ENCODE peak calls at places on chromosomes 13 and 19, in eight cellular contexts. One of them, this sample, is unnamed.

GRCh38 chr19:1774999-1775772 is 21.9 kb downstream of the ONECUT3 start:
- DNase-seq in spleen: no peak
- DNase-seq in fibroblast of lung: no peak
- DNase-seq in adrenal gland: no peak
- DNase-seq in PC-9: no peak
- DNase-seq in AG04450: no peak
- DNase-seq in OCI-LY7: peak; percentile 29
- DNase-seq in pancreas: no peak
- DNase-seq in this sample: no peak

GRCh38 chr13:38624822-38625221 is 62.1 kb upstream of the FREM2 start:
- DNase-seq in OCI-LY7: no peak
- DNase-seq in spleen: no peak
- DNase-seq in AG04450: no peak
- DNase-seq in adrenal gland: no peak
- DNase-seq in PC-9: no peak
- DNase-seq in fibroblast of lung: no peak
- DNase-seq in pancreas: no peak
- DNase-seq in this sample: no peak

GRCh38 chr13:73000027-73000674 is 58.7 kb upstream of the KLF5 start:
- DNase-seq in PC-9: peak; percentile 49
- DNase-seq in pancreas: no peak
- DNase-seq in fibroblast of lung: peak; percentile 73
- DNase-seq in adrenal gland: no peak
- DNase-seq in spleen: no peak
- DNase-seq in AG04450: no peak
- DNase-seq in OCI-LY7: peak; percentile 17
- DNase-seq in this sample: no peak

GRCh38 chr19:16293133-16294085 is 31.2 kb upstream of the KLF2 start:
- DNase-seq in PC-9: peak; percentile 92
- DNase-seq in AG04450: peak; percentile 96
- DNase-seq in pancreas: peak; percentile 44
- DNase-seq in spleen: no peak
- DNase-seq in OCI-LY7: no peak
- DNase-seq in fibroblast of lung: peak; percentile 96
- DNase-seq in adrenal gland: peak; percentile 51
- DNase-seq in this sample: peak; percentile 96

GRCh38 chr19:40521276-40521675 is 54.5 kb downstream of the SPTBN4 start:
- DNase-seq in fibroblast of lung: no peak
- DNase-seq in adrenal gland: no peak
- DNase-seq in PC-9: no peak
- DNase-seq in pancreas: no peak
- DNase-seq in OCI-LY7: peak; percentile 38
- DNase-seq in spleen: no peak
- DNase-seq in AG04450: no peak
- DNase-seq in this sample: no peak

GRCh38 chr19:1251233-1251502 is 2.8 kb downstream of the MIDN start:
- DNase-seq in spleen: no peak
- DNase-seq in AG04450: no peak
- DNase-seq in PC-9: peak; percentile 46
- DNase-seq in pancreas: peak; percentile 84
- DNase-seq in OCI-LY7: no peak
- DNase-seq in adrenal gland: no peak
- DNase-seq in fibroblast of lung: peak; percentile 72
- DNase-seq in this sample: peak; percentile 49

GRCh38 chr19:624433-625109 is 8.8 kb downstream of the POLRMT start:
- DNase-seq in pancreas: no peak
- DNase-seq in OCI-LY7: no peak
- DNase-seq in fibroblast of lung: no peak
- DNase-seq in adrenal gland: no peak
- DNase-seq in spleen: no peak
- DNase-seq in AG04450: no peak
- DNase-seq in PC-9: no peak
- DNase-seq in this sample: no peak

GRCh38 chr13:78022164-78022877 is 103.7 kb upstream of the EDNRB start:
- DNase-seq in spleen: peak; percentile 76
- DNase-seq in OCI-LY7: peak; percentile 73
- DNase-seq in adrenal gland: peak; percentile 41
- DNase-seq in PC-9: no peak
- DNase-seq in fibroblast of lung: peak; percentile 68
- DNase-seq in pancreas: peak; percentile 14
- DNase-seq in AG04450: peak; percentile 24
- DNase-seq in this sample: peak; percentile 70

GRCh38 chr19:55156202-55157063 is 1.1 kb downstream of the TNNI3 start:
- DNase-seq in PC-9: no peak
- DNase-seq in AG04450: no peak
- DNase-seq in adrenal gland: peak; percentile 27
- DNase-seq in spleen: no peak
- DNase-seq in OCI-LY7: peak; percentile 60
- DNase-seq in pancreas: peak; percentile 80
- DNase-seq in fibroblast of lung: peak; percentile 25
- DNase-seq in this sample: peak; percentile 50

GRCh38 chr13:53254495-53254894 is 225.9 kb downstream of the OLFM4 start:
- DNase-seq in fibroblast of lung: no peak
- DNase-seq in pancreas: no peak
- DNase-seq in spleen: no peak
- DNase-seq in OCI-LY7: no peak
- DNase-seq in PC-9: no peak
- DNase-seq in AG04450: no peak
- DNase-seq in adrenal gland: no peak
- DNase-seq in this sample: no peak

GRCh38 chr13:46844431-46844830 is 47.5 kb upstream of the ESD start:
- DNase-seq in fibroblast of lung: peak; percentile 20
- DNase-seq in adrenal gland: no peak
- DNase-seq in pancreas: no peak
- DNase-seq in spleen: no peak
- DNase-seq in OCI-LY7: no peak
- DNase-seq in AG04450: no peak
- DNase-seq in PC-9: no peak
- DNase-seq in this sample: no peak

GRCh38 chr19:12838182-12838890 is at the start of gene MAST1:
- DNase-seq in PC-9: no peak
- DNase-seq in pancreas: no peak
- DNase-seq in adrenal gland: peak; percentile 60
- DNase-seq in spleen: peak; percentile 80
- DNase-seq in fibroblast of lung: no peak
- DNase-seq in AG04450: no peak
- DNase-seq in OCI-LY7: peak; percentile 81
- DNase-seq in this sample: no peak

GRCh38 chr13:46184277-46184699 is 2.3 kb upstream of the LCP1 start:
- DNase-seq in adrenal gland: peak; percentile 28
- DNase-seq in pancreas: no peak
- DNase-seq in AG04450: no peak
- DNase-seq in spleen: peak; percentile 90
- DNase-seq in PC-9: peak; percentile 28
- DNase-seq in fibroblast of lung: no peak
- DNase-seq in OCI-LY7: peak; percentile 87
- DNase-seq in this sample: no peak

GRCh38 chr19:35304036-35304435 is 12.1 kb downstream of the MAG start:
- DNase-seq in fibroblast of lung: no peak
- DNase-seq in pancreas: no peak
- DNase-seq in PC-9: no peak
- DNase-seq in spleen: no peak
- DNase-seq in OCI-LY7: no peak
- DNase-seq in AG04450: no peak
- DNase-seq in adrenal gland: no peak
- DNase-seq in this sample: no peak

GRCh38 chr19:5547881-5548280 is 19.9 kb downstream of the TINCR start:
- DNase-seq in PC-9: peak; percentile 48
- DNase-seq in spleen: no peak
- DNase-seq in fibroblast of lung: no peak
- DNase-seq in OCI-LY7: peak; percentile 42
- DNase-seq in adrenal gland: peak; percentile 41
- DNase-seq in pancreas: no peak
- DNase-seq in AG04450: peak; percentile 13
- DNase-seq in this sample: peak; percentile 13

GRCh38 chr19:19458110-19458816 is 52.8 kb downstream of the GATAD2A start:
- DNase-seq in fibroblast of lung: no peak
- DNase-seq in adrenal gland: no peak
- DNase-seq in PC-9: no peak
- DNase-seq in OCI-LY7: no peak
- DNase-seq in pancreas: no peak
- DNase-seq in AG04450: no peak
- DNase-seq in spleen: peak; percentile 66
- DNase-seq in this sample: no peak

GRCh38 chr13:42174344-42175162 is 97.4 kb upstream of the AKAP11 start:
- DNase-seq in spleen: no peak
- DNase-seq in pancreas: no peak
- DNase-seq in OCI-LY7: no peak
- DNase-seq in PC-9: no peak
- DNase-seq in fibroblast of lung: peak; percentile 60
- DNase-seq in adrenal gland: peak; percentile 7
- DNase-seq in AG04450: peak; percentile 21
- DNase-seq in this sample: no peak

GRCh38 chr19:9939301-9939913 is 3.1 kb upstream of the OLFM2 start:
- DNase-seq in PC-9: no peak
- DNase-seq in AG04450: no peak
- DNase-seq in fibroblast of lung: peak; percentile 49
- DNase-seq in spleen: no peak
- DNase-seq in pancreas: no peak
- DNase-seq in OCI-LY7: no peak
- DNase-seq in adrenal gland: no peak
- DNase-seq in this sample: peak; percentile 43

GRCh38 chr19:34368338-34368737 is 3.3 kb downstream of the GPI start:
- DNase-seq in spleen: no peak
- DNase-seq in AG04450: no peak
- DNase-seq in pancreas: no peak
- DNase-seq in fibroblast of lung: no peak
- DNase-seq in OCI-LY7: no peak
- DNase-seq in adrenal gland: peak; percentile 71
- DNase-seq in PC-9: no peak
- DNase-seq in this sample: no peak

GRCh38 chr13:48804836-48805601 is 151.3 kb downstream of the CYSLTR2 start:
- DNase-seq in pancreas: no peak
- DNase-seq in OCI-LY7: no peak
- DNase-seq in AG04450: no peak
- DNase-seq in PC-9: no peak
- DNase-seq in fibroblast of lung: peak; percentile 72
- DNase-seq in adrenal gland: no peak
- DNase-seq in spleen: no peak
- DNase-seq in this sample: no peak

GRCh38 chr13:41700790-41701310 is 243.5 kb downstream of the RGCC start:
- DNase-seq in spleen: no peak
- DNase-seq in fibroblast of lung: peak; percentile 72
- DNase-seq in PC-9: no peak
- DNase-seq in pancreas: peak; percentile 44
- DNase-seq in adrenal gland: peak; percentile 57
- DNase-seq in OCI-LY7: no peak
- DNase-seq in AG04450: peak; percentile 18
- DNase-seq in this sample: peak; percentile 28

GRCh38 chr13:29500426-29500825 is 95.1 kb downstream of the SLC7A1 start:
- DNase-seq in PC-9: no peak
- DNase-seq in pancreas: no peak
- DNase-seq in OCI-LY7: no peak
- DNase-seq in spleen: peak; percentile 27
- DNase-seq in adrenal gland: no peak
- DNase-seq in fibroblast of lung: no peak
- DNase-seq in AG04450: no peak
- DNase-seq in this sample: no peak

GRCh38 chr19:42363614-42364346 is 26.3 kb downstream of the CNFN start:
- DNase-seq in AG04450: no peak
- DNase-seq in adrenal gland: peak; percentile 24
- DNase-seq in spleen: no peak
- DNase-seq in OCI-LY7: peak; percentile 52
- DNase-seq in pancreas: no peak
- DNase-seq in fibroblast of lung: no peak
- DNase-seq in PC-9: no peak
- DNase-seq in this sample: no peak
- H3K27ac ChIP-seq in AG04450: no peak overlapping the region
- H3K27ac ChIP-seq in adrenal gland: no peak overlapping the region
- H3K27ac ChIP-seq in spleen: peak overlapping the region; percentile 83
- H3K27ac ChIP-seq in OCI-LY7: no peak overlapping the region
- H3K27ac ChIP-seq in pancreas: no peak overlapping the region
- H3K27ac ChIP-seq in fibroblast of lung: no peak overlapping the region
- H3K27ac ChIP-seq in PC-9: no peak overlapping the region
- H3K27ac ChIP-seq in this sample: no peak overlapping the region

GRCh38 chr19:41565384-41565730 is 10.6 kb upstream of the CEACAM21 start:
- DNase-seq in AG04450: no peak
- DNase-seq in PC-9: no peak
- DNase-seq in adrenal gland: no peak
- DNase-seq in spleen: no peak
- DNase-seq in pancreas: no peak
- DNase-seq in OCI-LY7: no peak
- DNase-seq in fibroblast of lung: no peak
- DNase-seq in this sample: no peak
- H3K4me3 ChIP-seq in AG04450: no peak overlapping the region
- H3K4me3 ChIP-seq in PC-9: no peak overlapping the region
- H3K4me3 ChIP-seq in adrenal gland: no peak overlapping the region
- H3K4me3 ChIP-seq in spleen: no peak overlapping the region
- H3K4me3 ChIP-seq in pancreas: no peak overlapping the region
- H3K4me3 ChIP-seq in OCI-LY7: no peak overlapping the region
- H3K4me3 ChIP-seq in fibroblast of lung: no peak overlapping the region
- H3K4me3 ChIP-seq in this sample: no peak overlapping the region

DNA sequence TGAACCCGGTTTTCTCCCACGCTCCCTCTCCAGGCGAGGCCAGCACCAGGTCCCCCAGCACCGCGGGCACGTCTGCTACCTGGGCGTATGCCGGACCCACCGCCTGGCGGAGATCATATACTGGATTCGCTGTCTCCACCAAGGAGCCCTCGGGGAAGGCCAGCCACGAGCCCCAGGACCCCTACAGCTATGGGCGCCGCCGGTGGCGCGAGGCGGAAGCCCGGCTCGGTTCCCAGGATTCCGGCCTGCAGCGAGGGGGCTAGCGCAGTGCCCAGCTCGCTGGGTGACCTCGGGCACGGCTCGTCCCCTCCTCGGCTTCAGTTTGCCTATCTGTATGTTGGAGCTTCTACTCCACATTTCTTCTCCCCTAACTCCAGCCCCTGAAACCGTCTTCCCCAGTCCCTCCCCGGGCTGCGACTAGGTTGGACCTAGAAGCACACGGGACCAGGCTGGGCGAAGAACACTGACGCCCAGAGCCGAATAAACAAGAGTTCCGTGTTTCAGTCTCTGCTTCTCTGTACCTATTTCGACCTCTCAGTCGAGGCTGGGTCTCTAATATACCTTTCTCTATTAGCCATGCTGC is 752 bp upstream of the CPT1C start:
- DNase-seq in pancreas: no peak
- DNase-seq in adrenal gland: no peak
- DNase-seq in PC-9: no peak
- DNase-seq in AG04450: no peak
- DNase-seq in OCI-LY7: no peak
- DNase-seq in fibroblast of lung: no peak
- DNase-seq in spleen: no peak
- DNase-seq in this sample: no peak
- H3K27ac ChIP-seq in pancreas: no peak overlapping the region
- H3K27ac ChIP-seq in adrenal gland: no peak overlapping the region
- H3K27ac ChIP-seq in PC-9: no peak overlapping the region
- H3K27ac ChIP-seq in AG04450: peak overlapping the region; percentile 70
- H3K27ac ChIP-seq in OCI-LY7: no peak overlapping the region
- H3K27ac ChIP-seq in fibroblast of lung: peak overlapping the region; percentile 61
- H3K27ac ChIP-seq in spleen: peak overlapping the region; percentile 81
- H3K27ac ChIP-seq in this sample: no peak overlapping the region

DNA sequence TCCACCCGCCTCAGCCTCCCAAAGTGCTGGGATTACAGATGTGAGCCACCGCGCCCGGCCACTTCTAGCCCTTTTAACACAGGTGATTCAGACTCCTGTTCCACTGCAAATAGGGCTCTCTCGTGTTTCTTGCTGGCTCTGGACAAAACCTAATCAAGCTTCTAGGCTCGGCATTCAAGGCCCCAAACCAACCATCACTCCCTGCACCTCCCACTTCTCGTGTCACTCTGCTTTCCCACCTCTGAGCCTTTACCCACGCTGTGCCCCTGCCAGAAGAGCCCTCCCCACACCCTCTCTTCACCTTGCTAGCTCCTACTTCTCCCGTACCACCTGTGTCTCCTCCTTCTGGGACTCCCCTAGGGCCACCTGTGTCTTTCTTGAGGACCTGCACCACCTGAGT is 19.8 kb downstream of the KANK2 start:
- DNase-seq in AG04450: no peak
- DNase-seq in spleen: no peak
- DNase-seq in PC-9: no peak
- DNase-seq in adrenal gland: no peak
- DNase-seq in fibroblast of lung: no peak
- DNase-seq in pancreas: no peak
- DNase-seq in OCI-LY7: no peak
- DNase-seq in this sample: no peak
- H3K4me3 ChIP-seq in AG04450: no peak overlapping the region
- H3K4me3 ChIP-seq in spleen: no peak overlapping the region
- H3K4me3 ChIP-seq in PC-9: no peak overlapping the region
- H3K4me3 ChIP-seq in adrenal gland: no peak overlapping the region
- H3K4me3 ChIP-seq in fibroblast of lung: no peak overlapping the region
- H3K4me3 ChIP-seq in pancreas: no peak overlapping the region
- H3K4me3 ChIP-seq in OCI-LY7: no peak overlapping the region
- H3K4me3 ChIP-seq in this sample: no peak overlapping the region

This sample was measured in brain microvascular endothelial cell.